ENCODE peak calls at places on chromosome 9, in seven cellular contexts. X is esophagus squamous epithelium; Z is heart right ventricle; N is neuronal stem cell; S is kidney; G is naive thymus-derived CD4-positive, alpha-beta T cell; W is aorta. H is an unnamed sample. For H3K4me1, the result is how much of the 10 kb centered on the place peaks cover.

GRCh38 chr9:101458955-101459631 is 23.5 kb upstream of the ALDOB start:
- DNase-seq in X (no peak), G (peak), Z (no peak), W (no peak), S (no peak), N (peak), H (no peak)

GRCh38 chr9:72592501-72593403 is 71.3 kb downstream of the TMC1 start:
- DNase-seq in G (peak), N (peak), X (no peak), W (no peak), Z (no peak), S (no peak), H (no peak)

GRCh38 chr9:81461196-81461595 is 228.2 kb downstream of the TLE1 start:
- DNase-seq in S (no peak), X (no peak), Z (no peak), N (no peak), G (no peak), W (no peak), H (no peak)

GRCh38 chr9:90340421-90340820 is 302.2 kb downstream of the DIRAS2 start:
- DNase-seq in N (no peak), G (no peak), S (no peak), Z (no peak), X (no peak), W (no peak), H (peak)

GRCh38 chr9:89655047-89655989 is 50.5 kb downstream of the GADD45G start:
- DNase-seq in S (no peak), G (no peak), Z (no peak), X (no peak), N (no peak), W (no peak), H (no peak)

GRCh38 chr9:8558176-8558575 is 758.6 kb upstream of the DMAC1 start:
- DNase-seq in Z (no peak), X (no peak), N (no peak), S (no peak), G (no peak), W (no peak), H (no peak)

GRCh38 chr9:92196909-92197308 is 81.7 kb upstream of the SPTLC1 start:
- DNase-seq in N (no peak), S (no peak), G (no peak), W (no peak), Z (no peak), X (no peak), H (no peak)

GRCh38 chr9:86354882-86355399 is 731 bp upstream of the TUT7 start:
- DNase-seq in N (no peak), S (no peak), X (no peak), Z (no peak), G (no peak), W (no peak), H (no peak)

GRCh38 chr9:114655689-114656088 is 1.9 kb downstream of the TEX53 start:
- DNase-seq in X (no peak), N (no peak), W (no peak), G (no peak), S (no peak), Z (no peak), H (no peak)

GRCh38 chr9:131618071-131618479 is 72.8 kb downstream of the PRRT1B start:
- DNase-seq in X (no peak), W (no peak), Z (peak), N (no peak), S (no peak), G (no peak), H (no peak)

GRCh38 chr9:21252727-21253547 is 13.1 kb upstream of the IFNA14 start:
- DNase-seq in X (no peak), S (peak), G (peak), W (no peak), Z (no peak), N (peak), H (no peak)

GRCh38 chr9:117411547-117411946 is 3.3 kb downstream of the ASTN2 start:
- DNase-seq in X (no peak), N (peak), W (no peak), Z (no peak), G (no peak), S (no peak), H (no peak)

GRCh38 chr9:115225459-115226116 is 107.6 kb upstream of the TNC start:
- DNase-seq in S (no peak), G (no peak), N (no peak), Z (no peak), W (no peak), X (no peak), H (no peak)

GRCh38 chr9:129783516-129784361 is 19.2 kb upstream of the TOR1B start:
- DNase-seq in S (no peak), Z (peak), G (peak), N (peak), W (peak), X (no peak), H (no peak)

GRCh38 chr9:113352006-113352405 is 2.7 kb downstream of the BSPRY start:
- DNase-seq in W (no peak), X (no peak), N (no peak), S (no peak), G (no peak), Z (no peak), H (no peak)

GRCh38 chr9:113538131-113538530 is 74.6 kb downstream of the RGS3 start:
- DNase-seq in X (no peak), G (no peak), W (no peak), S (no peak), Z (no peak), N (no peak), H (peak)

GRCh38 chr9:6896562-6896961 is 138.8 kb downstream of the KDM4C start:
- DNase-seq in X (no peak), W (no peak), S (no peak), G (no peak), N (no peak), Z (no peak), H (no peak)

GRCh38 chr9:136108648-136109266 is 9.9 kb downstream of the TMEM250 start:
- DNase-seq in W (no peak), X (no peak), Z (no peak), N (no peak), S (no peak), G (no peak), H (no peak)

GRCh38 chr9:136111190-136111589 is 7.5 kb downstream of the TMEM250 start:
- DNase-seq in N (no peak), X (no peak), S (no peak), Z (no peak), W (no peak), G (no peak), H (no peak)

GRCh38 chr9:136107953-136108647 is 10.6 kb downstream of the TMEM250 start:
- DNase-seq in G (no peak), X (no peak), S (no peak), Z (no peak), W (no peak), N (no peak), H (no peak)

GRCh38 chr9:136110082-136111061 is 8.3 kb downstream of the TMEM250 start:
- DNase-seq in W (no peak), Z (peak), S (no peak), G (no peak), N (no peak), X (no peak), H (no peak)

DNA sequence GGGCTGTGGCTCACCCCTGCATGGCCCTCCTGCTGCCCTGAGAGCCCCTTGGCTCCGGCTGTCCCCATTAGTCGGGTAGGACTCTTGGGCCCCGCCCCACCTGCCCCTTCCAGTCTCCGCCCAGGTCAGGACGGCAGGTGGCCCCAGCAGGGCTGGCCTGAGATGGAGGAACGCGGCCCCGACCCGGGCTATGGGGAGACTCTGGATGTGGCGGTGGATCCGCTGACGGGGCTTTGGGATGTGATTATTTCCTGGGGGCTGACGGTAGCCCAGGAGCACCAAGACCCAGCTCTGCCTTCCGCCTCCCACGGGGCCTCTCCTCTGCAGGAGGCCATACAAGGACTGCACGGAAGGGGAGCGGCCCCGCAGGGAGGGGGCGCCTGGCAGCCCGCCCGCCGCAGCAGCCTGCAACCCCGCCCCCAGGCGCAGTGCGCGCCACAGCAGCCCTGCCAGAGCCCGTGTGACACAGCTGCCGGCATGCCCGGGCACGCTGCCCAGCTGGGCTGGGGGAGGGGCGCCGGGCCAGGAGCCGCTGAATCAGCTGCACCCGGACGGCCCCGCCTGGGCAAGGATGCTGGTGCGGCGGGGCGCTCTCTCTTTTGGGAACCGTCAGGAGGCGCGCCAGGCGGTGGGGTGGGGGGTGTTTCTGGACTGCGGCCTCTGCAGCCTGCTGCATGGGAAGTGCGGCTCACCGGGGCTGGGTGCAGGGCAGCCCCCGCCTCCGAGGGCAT is 9.2 kb downstream of the TMEM250 start:
- DNase-seq in W (peak), Z (peak), S (peak), G (peak), N (no peak), X (peak), H (peak)
- H3K4me3 ChIP-seq in W (no peak), Z (peak), S (peak), G (peak), N (peak), X (peak), H (no peak)

GRCh38 chr9:134061019-134061687 is 6.7 kb downstream of the BRD3 start:
- DNase-seq in X (no peak), Z (no peak), N (no peak), S (peak), G (no peak), W (no peak), H (no peak)
- H3K4me1 ChIP-seq in X (half or more), Z (half or more), N (under half), S (under half), G (under half), W (under half), H (under half)

DNA sequence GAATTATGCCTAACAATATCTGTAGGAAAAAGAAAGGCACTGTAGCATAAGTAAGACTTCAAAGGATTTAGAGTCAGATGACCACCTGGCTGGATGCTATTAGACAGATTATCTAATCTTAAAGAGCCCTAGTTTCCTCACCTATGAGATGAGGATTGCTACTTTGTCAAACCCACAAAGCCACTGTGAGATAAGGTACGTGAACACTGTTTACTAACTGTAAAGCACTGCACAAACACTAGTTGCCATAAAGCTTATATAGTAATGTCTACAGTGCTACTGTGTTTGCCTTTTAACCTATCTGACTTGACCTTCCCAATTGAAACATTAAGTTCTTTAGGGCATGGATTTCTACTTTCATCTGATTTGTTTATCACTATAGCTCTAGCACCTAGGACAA is 10.3 kb downstream of the TRMO start:
- DNase-seq in S (no peak), W (no peak), Z (no peak), G (no peak), X (no peak), N (no peak), H (no peak)
- H3K27ac ChIP-seq in S (no peak), W (no peak), Z (no peak), G (peak), X (no peak), N (no peak), H (no peak)

GRCh38 chr9:78235771-78236510 is at the start of gene CEP78:
- DNase-seq in X (peak), Z (peak), N (peak), G (peak), S (peak), W (peak), H (peak)

GRCh38 chr9:78235296-78235770 is 542 bp upstream of the CEP78 start:
- DNase-seq in G (peak), Z (no peak), S (no peak), X (no peak), W (no peak), N (no peak), H (no peak)

GRCh38 chr9:78236511-78236950 is 656 bp downstream of the CEP78 start:
- DNase-seq in W (no peak), N (no peak), X (no peak), S (no peak), G (no peak), Z (no peak), H (no peak)

GRCh38 chr9:78238061-78239038 is 2.5 kb downstream of the CEP78 start:
- DNase-seq in G (no peak), X (no peak), W (no peak), S (no peak), N (no peak), Z (no peak), H (no peak)

DNA sequence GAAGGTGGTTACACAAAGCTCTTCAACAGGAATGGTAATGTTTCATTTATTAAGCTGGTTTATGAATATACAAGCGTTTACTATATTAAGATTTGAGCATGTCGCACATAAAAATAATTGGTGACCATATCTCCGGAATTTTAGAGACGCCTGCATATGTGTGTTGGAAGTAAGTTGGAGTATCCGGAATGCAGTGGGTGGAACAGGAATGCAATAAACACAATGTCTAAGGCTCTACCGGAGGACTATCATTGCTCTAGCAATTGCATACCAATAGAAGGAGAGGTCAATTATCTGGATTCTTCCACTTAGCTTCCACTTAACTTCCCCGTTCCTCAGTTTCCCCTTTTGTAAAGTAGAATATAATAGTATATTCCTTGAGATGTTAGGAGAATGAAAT is 1.1 kb upstream of the CEP78 start:
- DNase-seq in S (no peak), X (no peak), Z (no peak), W (no peak), N (no peak), G (no peak), H (no peak)
- H3K4me3 ChIP-seq in S (peak), X (peak), Z (peak), W (peak), N (no peak), G (no peak), H (peak)

DNA sequence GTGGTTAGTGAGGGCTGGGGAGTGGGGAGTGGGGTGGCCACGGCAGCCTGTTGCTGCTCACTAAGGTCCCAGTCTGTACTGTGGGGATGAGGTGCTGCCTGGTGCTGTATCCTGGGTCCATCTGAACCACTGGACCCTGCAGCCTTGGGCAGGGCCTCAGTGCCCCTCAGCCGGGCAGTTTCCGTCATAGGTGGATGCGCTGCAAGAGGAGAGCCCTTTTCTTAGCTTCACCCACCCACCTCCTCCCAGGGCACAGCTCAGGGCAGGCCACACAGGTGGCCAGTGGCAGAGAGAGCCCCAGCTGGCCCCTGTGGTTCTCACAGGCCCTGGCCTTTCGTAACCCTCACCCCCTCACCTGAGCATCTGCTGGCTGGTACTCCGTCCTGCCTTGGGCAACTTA is 46.2 kb downstream of the WNK2 start:
- DNase-seq in N (no peak), G (no peak), W (no peak), Z (no peak), S (no peak), X (no peak), H (no peak)
- H3K4me1 ChIP-seq in N (under half), G (under half), W (under half), Z (under half), S (under half), X (under half), H (under half)

GRCh38 chr9:109453210-109453842 is 44.8 kb downstream of the PTPN3 start:
- DNase-seq in X (no peak), Z (no peak), S (no peak), W (no peak), G (no peak), N (no peak), H (no peak)

GRCh38 chr9:109451311-109452025 is 46.6 kb downstream of the PTPN3 start:
- DNase-seq in X (no peak), G (no peak), N (no peak), S (no peak), W (no peak), Z (no peak), H (no peak)

GRCh38 chr9:109454041-109454440 is 44.1 kb downstream of the PTPN3 start:
- DNase-seq in N (no peak), Z (no peak), G (no peak), S (no peak), X (no peak), W (no peak), H (no peak)

GRCh38 chr9:109454601-109455155 is 43.4 kb downstream of the PTPN3 start:
- DNase-seq in W (no peak), N (no peak), S (no peak), G (no peak), X (no peak), Z (no peak), H (no peak)

GRCh38 chr9:109452761-109453160 is 45.3 kb downstream of the PTPN3 start:
- DNase-seq in G (no peak), Z (no peak), W (no peak), N (no peak), X (no peak), S (no peak), H (no peak)
- H3K27ac ChIP-seq in G (no peak), Z (no peak), W (no peak), N (no peak), X (peak), S (no peak), H (peak)

GRCh38 chr9:128421474-128422010 is 885 bp downstream of the CERCAM start:
- DNase-seq in W (no peak), X (no peak), G (no peak), Z (no peak), N (no peak), S (no peak), H (no peak)
- H3K4me3 ChIP-seq in W (peak), X (peak), G (no peak), Z (peak), N (no peak), S (peak), H (peak)

DNA sequence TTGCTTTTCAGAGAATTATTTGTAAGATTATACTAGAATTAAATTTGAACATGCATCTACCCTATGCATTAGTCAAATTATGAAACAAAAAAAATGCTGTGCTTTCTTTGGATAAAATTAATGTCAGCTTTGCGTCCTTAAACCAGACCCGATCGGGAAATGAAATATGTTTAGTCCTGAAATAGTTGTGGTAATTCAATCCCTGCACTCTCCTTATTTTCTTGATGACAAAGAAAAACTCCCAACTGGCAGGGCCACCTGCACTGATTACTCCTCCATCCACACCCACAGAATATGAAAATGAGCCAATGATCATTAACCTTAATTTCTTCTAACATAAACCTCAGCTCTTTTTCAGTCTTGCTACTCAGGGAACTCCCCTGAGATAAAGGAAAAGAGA is 245.4 kb downstream of the BNC2 start:
- DNase-seq in W (no peak), X (no peak), G (no peak), Z (no peak), N (no peak), S (no peak), H (no peak)
- H3K4me1 ChIP-seq in W (under half), X (under half), G (under half), Z (under half), N (under half), S (under half), H (under half)

GRCh38 chr9:136807281-136808074 is at the start of gene RABL6:
- DNase-seq in Z (peak), W (peak), X (no peak), S (peak), G (peak), N (peak), H (peak)
- H3K27ac ChIP-seq in Z (peak), W (peak), X (peak), S (peak), G (peak), N (peak), H (peak)

H was measured in RWPE2.